ENCODE peak calls at places on chromosome 15, in nine cellular contexts. S, E, C, L, H, N, Q, I and Y are unnamed samples.

GRCh38 chr15:62482715-62483429 is 317.8 kb upstream of the C2CD4B start:
- DNase-seq in N (peak; percentile 11), H (peak; percentile 41), C (no peak), S (no peak), L (no peak), E (no peak), Q (no peak), I (no peak), Y (peak; percentile 51)

GRCh38 chr15:95620934-95621579 is 709.4 kb upstream of the NR2F2 start:
- DNase-seq in I (no peak), H (no peak), Q (no peak), N (peak; percentile 18), C (peak; percentile 72), S (no peak), E (no peak), L (peak; percentile 25), Y (no peak)

GRCh38 chr15:57647791-57648130 is 56.1 kb downstream of the MYZAP start:
- DNase-seq in Q (peak; percentile 56), N (no peak), L (no peak), S (no peak), H (peak; percentile 30), E (peak; percentile 63), C (peak; percentile 62), I (no peak), Y (no peak)

GRCh38 chr15:28021281-28022039 is 77.7 kb downstream of the OCA2 start:
- DNase-seq in H (peak; percentile 78), I (peak; percentile 50), S (peak; percentile 69), Q (no peak), C (peak; percentile 34), N (no peak), L (peak; percentile 96), E (peak; percentile 92), Y (peak; percentile 98)

GRCh38 chr15:96424674-96425073 is 94.2 kb downstream of the NR2F2 start:
- DNase-seq in L (no peak), N (no peak), C (no peak), I (no peak), E (no peak), S (no peak), Q (no peak), H (no peak), Y (no peak)

GRCh38 chr15:98813956-98814355 is 165.6 kb downstream of the IGF1R start:
- DNase-seq in H (no peak), S (no peak), I (no peak), N (no peak), Q (no peak), L (no peak), C (no peak), E (no peak), Y (no peak)

GRCh38 chr15:70093481-70094309 is 4.0 kb downstream of the TLE3 start:
- DNase-seq in L (peak; percentile 41), N (no peak), E (no peak), H (no peak), I (peak; percentile 57), S (no peak), C (peak; percentile 79), Q (peak; percentile 85), Y (no peak)

GRCh38 chr15:55250392-55250791 is 39.2 kb downstream of the RAB27A start:
- DNase-seq in C (peak; percentile 94), I (no peak), Q (no peak), S (no peak), E (peak; percentile 43), N (peak; percentile 90), H (peak; percentile 2), L (peak; percentile 2), Y (no peak)

GRCh38 chr15:45921376-45921775 is 286.5 kb downstream of the SQOR start:
- DNase-seq in N (no peak), I (no peak), S (no peak), E (no peak), H (no peak), Q (peak; percentile 44), C (peak; percentile 63), L (no peak), Y (no peak)

GRCh38 chr15:76935620-76936019 is 4.1 kb downstream of the RCN2 start:
- DNase-seq in L (no peak), N (no peak), E (no peak), C (no peak), S (no peak), H (no peak), Q (no peak), I (no peak), Y (no peak)

GRCh38 chr15:72970965-72971746 is 81.1 kb upstream of the NEO1 start:
- DNase-seq in C (peak; percentile 21), I (no peak), L (peak; percentile 5), N (no peak), H (peak; percentile 10), S (no peak), E (no peak), Q (no peak), Y (no peak)

GRCh38 chr15:83698294-83698693 is 44.4 kb downstream of the ADAMTSL3 start:
- DNase-seq in C (peak; percentile 46), S (no peak), E (peak; percentile 72), H (no peak), Q (peak; percentile 27), N (no peak), I (peak; percentile 46), L (peak; percentile 22), Y (no peak)

GRCh38 chr15:69497634-69498033 is 45.0 kb downstream of the RPLP1 start:
- DNase-seq in E (no peak), I (no peak), N (no peak), H (no peak), C (no peak), S (no peak), L (no peak), Q (no peak), Y (no peak)

GRCh38 chr15:79366691-79367090 is 55.8 kb downstream of the TMED3 start:
- DNase-seq in Q (no peak), I (no peak), N (no peak), E (no peak), S (no peak), L (no peak), H (peak; percentile 59), C (no peak), Y (no peak)

DNA sequence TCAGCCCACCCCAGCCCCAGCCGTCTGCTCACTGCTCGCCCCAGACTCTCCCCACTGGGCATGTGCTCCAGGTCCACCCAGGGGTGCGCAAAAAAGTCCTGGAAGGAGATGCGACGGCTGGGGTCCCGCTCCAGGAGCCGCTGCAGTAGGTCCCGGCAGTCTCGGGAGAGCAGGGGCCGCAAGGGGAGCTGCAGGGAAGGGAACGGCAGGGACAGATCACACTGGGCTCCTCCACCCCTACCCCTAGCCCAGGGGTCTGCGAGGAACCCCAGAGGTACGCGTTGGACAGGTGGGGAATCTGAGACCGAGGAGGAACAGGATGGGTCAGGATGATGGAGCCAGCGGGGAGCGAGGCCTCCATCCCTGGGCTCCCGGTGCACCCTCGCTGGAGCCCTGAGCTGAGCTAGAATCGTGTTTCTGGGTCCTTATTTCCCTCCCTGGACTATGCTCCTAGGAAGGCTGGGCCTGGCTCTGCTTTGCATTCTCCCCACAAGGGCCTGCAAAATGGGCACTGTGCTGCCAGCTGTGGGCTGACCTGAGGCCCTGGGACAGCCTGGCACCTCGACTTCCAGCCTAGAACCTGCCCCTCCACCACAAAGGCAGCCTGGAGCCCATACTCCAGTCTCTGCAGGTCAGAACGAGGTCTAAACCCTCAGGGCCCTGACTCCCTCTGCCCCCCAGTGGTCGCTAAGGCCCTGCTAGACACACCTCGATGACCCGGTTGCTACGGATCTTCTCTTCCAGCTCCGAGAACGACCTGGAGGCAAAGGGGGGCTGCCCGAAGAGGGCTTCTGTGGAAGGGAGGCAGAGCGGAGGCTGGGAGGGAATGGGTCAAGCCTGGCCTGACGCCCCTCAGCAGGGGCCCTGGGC is 3.2 kb downstream of the ULK3 start:
- DNase-seq in C (no peak), I (no peak), N (no peak), E (no peak), H (no peak), L (no peak), S (no peak), Q (no peak), Y (no peak)
- TF ChIP-seq CTCF in C (no peak), I (no peak), N (no peak), E (no peak), H (no peak), L (no peak), S (no peak), Q (no peak), Y (peak; percentile 26)

GRCh38 chr15:33086500-33087141 is 107.9 kb downstream of the FMN1 start:
- DNase-seq in H (peak; percentile 60), Q (no peak), I (no peak), N (no peak), S (no peak), L (peak; percentile 82), E (no peak), C (peak; percentile 82), Y (no peak)
- TF ChIP-seq CTCF in H (peak; percentile 73), Q (peak; percentile 37), I (peak; percentile 16), N (peak; percentile 61), S (no peak), L (peak; percentile 65), E (peak; percentile 50), C (peak; percentile 67), Y (peak; percentile 74)

DNA sequence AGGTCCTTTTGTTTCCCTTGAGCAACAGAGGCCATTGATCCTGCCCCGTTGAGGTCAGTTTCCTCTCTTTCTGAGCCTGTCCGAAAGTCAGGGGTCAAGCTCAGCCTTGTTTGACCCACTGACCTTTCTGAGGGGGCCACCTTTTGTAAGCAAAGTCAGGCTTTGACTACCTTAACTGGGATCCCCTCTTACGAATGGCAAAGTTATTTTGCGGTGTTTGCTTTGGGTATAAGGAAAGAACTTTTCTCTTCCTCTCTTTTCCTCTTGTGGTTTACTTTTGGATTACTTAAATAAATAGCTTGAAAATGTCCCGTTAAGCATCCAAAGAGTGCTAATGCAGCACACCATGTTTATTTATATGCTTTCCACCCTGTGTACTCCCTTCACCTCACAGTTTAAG is 340.6 kb downstream of the THSD4 start:
- DNase-seq in N (no peak), E (no peak), I (no peak), L (no peak), H (no peak), S (no peak), C (no peak), Q (no peak), Y (no peak)
- TF ChIP-seq CTCF in N (no peak), E (no peak), I (no peak), L (no peak), H (no peak), S (no peak), C (no peak), Q (no peak), Y (no peak)

GRCh38 chr15:84817461-84818081 is 415 bp downstream of the ALPK3 start:
- DNase-seq in E (no peak), H (no peak), I (no peak), S (peak; percentile 75), C (no peak), L (no peak), Q (no peak), N (no peak), Y (no peak)

GRCh38 chr15:84819291-84819768 is 2.2 kb downstream of the ALPK3 start:
- DNase-seq in S (peak; percentile 80), Q (no peak), L (no peak), I (no peak), H (no peak), E (peak; percentile 69), C (no peak), N (no peak), Y (peak; percentile 48)

GRCh38 chr15:84814826-84815375 is 2.3 kb upstream of the ALPK3 start:
- DNase-seq in H (no peak), S (no peak), C (no peak), N (no peak), L (no peak), Q (no peak), I (no peak), E (no peak), Y (no peak)

GRCh38 chr15:84818221-84819131 is 1.3 kb downstream of the ALPK3 start:
- DNase-seq in C (peak; percentile 68), N (no peak), I (no peak), Q (no peak), E (peak; percentile 73), S (peak; percentile 74), H (peak; percentile 26), L (peak; percentile 59), Y (no peak)

GRCh38 chr15:84816694-84817460 is at the start of gene ALPK3:
- DNase-seq in Q (peak; percentile 47), E (peak; percentile 60), H (no peak), N (no peak), I (peak; percentile 50), L (no peak), C (no peak), S (peak; percentile 89), Y (no peak)
- TF ChIP-seq CTCF in Q (no peak), E (no peak), H (no peak), N (no peak), I (no peak), L (no peak), C (no peak), S (no peak), Y (no peak)